ENCODE peak calls at places on chromosomes 7 and 10, in five cellular contexts. J is activated T-cell treated with anti-CD3 and anti-CD28 coated beads, Interleukin-2, amount 50 U/mL, for 72 hours; S is upper lobe of right lung; Y is glutamatergic neuron; L is endothelial cell. G is an unnamed sample.

GRCh38 chr10:74282853-74283205 is 131.8 kb downstream of the ADK start:
- DNase-seq in J (no peak), S (no peak), Y (no peak), L (no peak), G (no peak)

GRCh38 chr7:4835398-4836205 is 26.2 kb downstream of the PAPOLB start:
- DNase-seq in J (no peak), S (no peak), Y (no peak), L (no peak), G (no peak)

GRCh38 chr7:148921189-148921588 is 37.1 kb upstream of the EZH2 start:
- DNase-seq in J (no peak), S (no peak), Y (no peak), L (no peak), G (peak; percentile 15)

GRCh38 chr7:70183278-70183677 is 585.0 kb downstream of the AUTS2 start:
- DNase-seq in J (no peak), S (no peak), Y (no peak), L (no peak), G (no peak)

GRCh38 chr7:34759477-34760125 is 101.6 kb downstream of the NPSR1 start:
- DNase-seq in J (no peak), S (no peak), Y (no peak), L (peak; percentile 22), G (no peak)

GRCh38 chr7:105268511-105269392 is 120.0 kb downstream of the SRPK2 start:
- DNase-seq in J (no peak), S (no peak), Y (no peak), L (no peak), G (peak; percentile 36)

GRCh38 chr7:43785425-43785824 is 26.9 kb downstream of the BLVRA start:
- DNase-seq in J (no peak), S (no peak), Y (no peak), L (no peak), G (no peak)

GRCh38 chr7:13879994-13880686 is 109.3 kb downstream of the ETV1 start:
- DNase-seq in J (no peak), S (no peak), Y (no peak), L (no peak), G (no peak)

GRCh38 chr10:111968624-111969023 is 214.9 kb downstream of the GPAM start:
- DNase-seq in J (no peak), S (no peak), Y (no peak), L (no peak), G (no peak)

GRCh38 chr7:65846008-65846570 is 26.8 kb upstream of the VKORC1L1 start:
- DNase-seq in J (no peak), S (no peak), Y (no peak), L (no peak), G (no peak)

GRCh38 chr7:13965077-13965476 is 24.4 kb downstream of the ETV1 start:
- DNase-seq in J (no peak), S (no peak), Y (no peak), L (no peak), G (no peak)

GRCh38 chr10:95459446-95459845 is 101.7 kb downstream of the SORBS1 start:
- DNase-seq in J (no peak), S (no peak), Y (no peak), L (no peak), G (no peak)

GRCh38 chr7:134986363-134987231 is at the start of gene AGBL3:
- DNase-seq in J (peak; percentile 89), S (peak; percentile 98), Y (peak; percentile 98), L (peak; percentile 97), G (peak; percentile 95)

GRCh38 chr10:5663692-5664427 is 2.5 kb downstream of the ASB13 start:
- DNase-seq in J (no peak), S (no peak), Y (no peak), L (no peak), G (no peak)

GRCh38 chr10:101827919-101828600 is 9.8 kb upstream of the OGA start:
- DNase-seq in J (no peak), S (peak; percentile 39), Y (no peak), L (no peak), G (no peak)

GRCh38 chr10:61781969-61782403 is 119.3 kb downstream of the CABCOCO1 start:
- DNase-seq in J (peak; percentile 14), S (no peak), Y (no peak), L (no peak), G (no peak)

GRCh38 chr10:119297207-119297968 is 90.0 kb downstream of the GRK5 start:
- DNase-seq in J (no peak), S (no peak), Y (no peak), L (no peak), G (no peak)

GRCh38 chr10:75211007-75211735 is 575 bp downstream of the VDAC2 start:
- DNase-seq in J (peak; percentile 42), S (no peak), Y (no peak), L (no peak), G (peak; percentile 27)

GRCh38 chr7:32155712-32156111 is 85.5 kb upstream of the PDE1C start:
- DNase-seq in J (no peak), S (no peak), Y (no peak), L (no peak), G (no peak)

GRCh38 chr10:78416031-78416800 is 382.6 kb downstream of the RPS24 start:
- DNase-seq in J (no peak), S (no peak), Y (no peak), L (no peak), G (no peak)

GRCh38 chr7:76281706-76282343 is 20.6 kb upstream of the HSPB1 start:
- DNase-seq in J (no peak), S (no peak), Y (no peak), L (no peak), G (no peak)

GRCh38 chr10:114609518-114610426 is 48.3 kb downstream of the ABLIM1 start:
- DNase-seq in J (no peak), S (no peak), Y (no peak), L (no peak), G (no peak)

GRCh38 chr10:27716521-27716920 is 29.1 kb downstream of the MKX start:
- DNase-seq in J (no peak), S (no peak), Y (no peak), L (no peak), G (no peak)

GRCh38 chr10:105953056-105953455 is 1211.5 kb downstream of the SORCS1 start:
- DNase-seq in J (no peak), S (no peak), Y (no peak), L (no peak), G (no peak)

GRCh38 chr10:75294518-75294865 is 58.7 kb upstream of the COMTD1 start:
- DNase-seq in J (no peak), S (peak; percentile 76), Y (peak; percentile 43), L (no peak), G (no peak)

GRCh38 chr7:156889089-156889488 is 3.9 kb downstream of the LMBR1 start:
- DNase-seq in J (no peak), S (no peak), Y (no peak), L (no peak), G (no peak)

GRCh38 chr7:3027005-3027404 is 16.7 kb downstream of the CARD11 start:
- DNase-seq in J (no peak), S (peak; percentile 29), Y (no peak), L (no peak), G (no peak)

GRCh38 chr7:44274623-44274975 is 50.8 kb downstream of the CAMK2B start:
- DNase-seq in J (no peak), S (peak; percentile 55), Y (peak; percentile 12), L (no peak), G (no peak)

GRCh38 chr7:94394399-94395140 is at the start of gene COL1A2:
- DNase-seq in J (no peak), S (peak; percentile 71), Y (peak; percentile 21), L (peak; percentile 39), G (no peak)